ENCODE peak calls at places on chromosomes 4 and X, in ten cellular contexts. B is neuronal stem cell; L is activated gamma-delta T cell treated with Interleukin-2 at 50 U/mL for 16 hours; K is naive thymus-derived CD4-positive, alpha-beta T cell; V is dermis microvascular lymphatic vessel endothelial cell; W is effector CD4-positive, alpha-beta T cell; Z is MM.1S; D is right atrium auricular region; G is fibroblast of mammary gland; O is AG09319. M is an unnamed sample.

GRCh38 chrX:152313529-152314302 is 137.4 kb downstream of the GABRA3 start:
- DNase-seq in B (no peak), L (no peak), K (no peak), V (no peak), W (no peak), Z (peak; percentile 51), D (no peak), G (no peak), O (no peak), M (no peak)

GRCh38 chr4:95290702-95291101 is 258.1 kb downstream of the UNC5C start:
- DNase-seq in B (no peak), L (no peak), K (no peak), V (no peak), W (no peak), Z (no peak), D (no peak), G (no peak), O (no peak), M (no peak)

GRCh38 chr4:25563071-25563564 is 92.5 kb upstream of the SLC34A2 start:
- DNase-seq in B (no peak), L (no peak), K (no peak), V (no peak), W (no peak), Z (no peak), D (no peak), G (no peak), O (no peak), M (no peak)

GRCh38 chr4:10129196-10130185 is 12.9 kb upstream of the WDR1 start:
- DNase-seq in B (no peak), L (no peak), K (no peak), V (no peak), W (no peak), Z (no peak), D (no peak), G (peak; percentile 42), O (no peak), M (no peak)

GRCh38 chr4:67344594-67345380 is 200.5 kb downstream of the CENPC start:
- DNase-seq in B (no peak), L (no peak), K (no peak), V (no peak), W (no peak), Z (no peak), D (no peak), G (no peak), O (no peak), M (no peak)

GRCh38 chr4:141220271-141220654 is 432 bp upstream of the ZNF330 start:
- DNase-seq in B (no peak), L (no peak), K (no peak), V (no peak), W (no peak), Z (no peak), D (no peak), G (no peak), O (no peak), M (no peak)

GRCh38 chrX:45138525-45138924 is 62.2 kb downstream of the DIPK2B start:
- DNase-seq in B (no peak), L (no peak), K (peak; percentile 24), V (no peak), W (no peak), Z (no peak), D (no peak), G (no peak), O (no peak), M (no peak)

GRCh38 chrX:103254171-103254824 is 657 bp downstream of the TCEAL8 start:
- DNase-seq in B (peak; percentile 45), L (peak; percentile 25), K (no peak), V (no peak), W (no peak), Z (peak; percentile 37), D (no peak), G (peak; percentile 33), O (no peak), M (no peak)

GRCh38 chr4:94523617-94524016 is 71.9 kb downstream of the PDLIM5 start:
- DNase-seq in B (no peak), L (no peak), K (no peak), V (no peak), W (no peak), Z (no peak), D (no peak), G (peak; percentile 52), O (no peak), M (no peak)